ENCODE peak calls at places on chromosomes 3 and 15, in five cellular contexts. R is KG1; P is GM20000; A is activated CD4-positive, alpha-beta T cell treated with anti-CD3 and anti-CD28 coated beads, Interleukin-2, amount 50 U/mL, for 24 hours; H is bronchial epithelial cell. L is an unnamed sample.

GRCh38 chr3:135558150-135558549 is 407.4 kb upstream of the PPP2R3A start:
- DNase-seq in R (no peak), P (no peak), A (no peak), H (no peak), L (no peak)

GRCh38 chr15:88918738-88919137 is 5.6 kb upstream of the MFGE8 start:
- DNase-seq in R (no peak), P (peak; percentile 18), A (no peak), H (peak; percentile 99), L (no peak)

GRCh38 chr3:194893121-194893979 is 207.7 kb downstream of the FAM43A start:
- DNase-seq in R (no peak), P (no peak), A (no peak), H (no peak), L (no peak)

GRCh38 chr3:63343674-63344073 is 65.6 kb downstream of the SYNPR start:
- DNase-seq in R (peak; percentile 60), P (no peak), A (no peak), H (peak; percentile 90), L (peak; percentile 64)

GRCh38 chr3:103169289-103169688 is 734.5 kb downstream of the ZPLD1 start:
- DNase-seq in R (no peak), P (no peak), A (no peak), H (peak; percentile 31), L (no peak)

GRCh38 chr15:100601158-100601557 is 826 bp downstream of the LINS1 start:
- DNase-seq in R (peak; percentile 31), P (no peak), A (no peak), H (peak; percentile 19), L (peak; percentile 19)

GRCh38 chr3:15638193-15638890 is 36.8 kb downstream of the BTD start:
- DNase-seq in R (no peak), P (no peak), A (no peak), H (peak; percentile 46), L (no peak)

GRCh38 chr3:107346559-107346958 is 30.7 kb upstream of the CCDC54 start:
- DNase-seq in R (no peak), P (no peak), A (no peak), H (peak; percentile 42), L (no peak)

GRCh38 chr15:65611888-65612615 is 1.1 kb upstream of the INTS14 start:
- DNase-seq in R (no peak), P (peak; percentile 14), A (no peak), H (no peak), L (peak; percentile 38)

GRCh38 chr3:186939536-186939935 is 9.2 kb downstream of the ST6GAL1 start:
- DNase-seq in R (no peak), P (no peak), A (no peak), H (no peak), L (peak; percentile 28)

GRCh38 chr3:84772841-84773240 is 185.9 kb upstream of the CADM2 start:
- DNase-seq in R (no peak), P (no peak), A (no peak), H (no peak), L (peak; percentile 32)